ENCODE peak calls at places on chromosomes 12 and 14, in six cellular contexts. X, R, M, Y, T and E are unnamed samples.

GRCh38 chr12:75781532-75782046 is 250.0 kb downstream of the PHLDA1 start:
- DNase-seq in X (no peak), R (peak), M (peak), Y (peak), T (peak), E (no peak)

GRCh38 chr14:92532490-92533163 is 19.0 kb downstream of the RIN3 start:
- DNase-seq in X (no peak), R (no peak), M (no peak), Y (no peak), T (no peak), E (no peak)

GRCh38 chr12:20489645-20490044 is 121.3 kb downstream of the PDE3A start:
- DNase-seq in X (no peak), R (peak), M (peak), Y (no peak), T (no peak), E (no peak)

GRCh38 chr12:31715283-31715825 is 13.5 kb downstream of the AMN1 start:
- DNase-seq in X (no peak), R (peak), M (peak), Y (no peak), T (no peak), E (no peak)

GRCh38 chr12:110565919-110566871 is 16.9 kb downstream of the PPTC7 start:
- DNase-seq in X (no peak), R (no peak), M (peak), Y (peak), T (no peak), E (no peak)

GRCh38 chr12:82650627-82651337 is 35.9 kb upstream of the TMTC2 start:
- DNase-seq in X (no peak), R (peak), M (peak), Y (peak), T (peak), E (peak)

GRCh38 chr12:47419500-47419899 is 286.3 kb downstream of the RPAP3 start:
- DNase-seq in X (no peak), R (no peak), M (peak), Y (peak), T (no peak), E (no peak)

GRCh38 chr12:127729381-127729780 is 537.6 kb upstream of the TMEM132C start:
- DNase-seq in X (no peak), R (no peak), M (peak), Y (no peak), T (no peak), E (no peak)

GRCh38 chr14:51139221-51139681 is 44.3 kb upstream of the TRIM9 start:
- DNase-seq in X (no peak), R (no peak), M (no peak), Y (peak), T (no peak), E (no peak)

GRCh38 chr12:67811437-67812361 is 163.2 kb downstream of the DYRK2 start:
- DNase-seq in X (no peak), R (no peak), M (peak), Y (peak), T (no peak), E (peak)

GRCh38 chr12:118237908-118238307 is 102.0 kb downstream of the PEBP1 start:
- DNase-seq in X (no peak), R (no peak), M (peak), Y (peak), T (peak), E (no peak)

GRCh38 chr14:92973798-92974372 is 50.9 kb downstream of the CHGA start:
- DNase-seq in X (no peak), R (no peak), M (no peak), Y (no peak), T (no peak), E (no peak)

GRCh38 chr14:105299654-105300541 is 903 bp downstream of the BRF1 start:
- DNase-seq in X (no peak), R (peak), M (peak), Y (no peak), T (no peak), E (peak)

GRCh38 chr14:92437309-92437708 is 76.3 kb upstream of the RIN3 start:
- DNase-seq in X (no peak), R (no peak), M (no peak), Y (no peak), T (no peak), E (no peak)

GRCh38 chr12:5003025-5003666 is 40.5 kb upstream of the KCNA5 start:
- DNase-seq in X (peak), R (peak), M (peak), Y (peak), T (peak), E (peak)

GRCh38 chr14:75487155-75487671 is 35.1 kb upstream of the BATF start:
- DNase-seq in X (no peak), R (no peak), M (no peak), Y (peak), T (no peak), E (no peak)

GRCh38 chr14:22419620-22420019 is 169.4 kb downstream of the DAD1 start:
- DNase-seq in X (no peak), R (peak), M (peak), Y (no peak), T (no peak), E (no peak)

GRCh38 chr12:47832263-47832933 is 12.7 kb upstream of the HDAC7 start:
- DNase-seq in X (no peak), R (no peak), M (no peak), Y (no peak), T (no peak), E (no peak)

GRCh38 chr12:45575417-45575816 is 154.1 kb upstream of the ARID2 start:
- DNase-seq in X (no peak), R (no peak), M (no peak), Y (no peak), T (no peak), E (no peak)

GRCh38 chr14:92328664-92329255 is 5.8 kb downstream of the SLC24A4 start:
- DNase-seq in X (no peak), R (no peak), M (no peak), Y (no peak), T (no peak), E (no peak)

GRCh38 chr12:122965356-122965755 is 907 bp downstream of the ABCB9 start:
- DNase-seq in X (peak), R (no peak), M (no peak), Y (no peak), T (no peak), E (no peak)

GRCh38 chr12:120119395-120119973 is 2.9 kb upstream of the RAB35 start:
- DNase-seq in X (no peak), R (no peak), M (peak), Y (peak), T (no peak), E (no peak)

GRCh38 chr12:105775351-105775750 is 363.4 kb downstream of the NUAK1 start:
- DNase-seq in X (no peak), R (peak), M (peak), Y (peak), T (no peak), E (no peak)

GRCh38 chr12:6078378-6079083 is 45.9 kb downstream of the VWF start:
- DNase-seq in X (no peak), R (no peak), M (peak), Y (peak), T (no peak), E (no peak)

GRCh38 chr12:16299403-16299802 is 21.9 kb upstream of the SLC15A5 start:
- DNase-seq in X (no peak), R (no peak), M (peak), Y (no peak), T (no peak), E (no peak)

GRCh38 chr12:57807285-57807684 is 11.2 kb downstream of the AVIL start:
- DNase-seq in X (no peak), R (no peak), M (no peak), Y (no peak), T (no peak), E (no peak)
- H3K4me3 ChIP-seq in X (no peak), R (no peak), M (no peak), Y (no peak), T (no peak), E (no peak)

GRCh38 chr14:71711619-71712018 is 220.6 kb upstream of the RGS6 start:
- DNase-seq in X (peak), R (peak), M (peak), Y (peak), T (no peak), E (peak)
- H3K27ac ChIP-seq in X (peak), R (no peak), M (peak), Y (peak), T (no peak), E (peak)

GRCh38 chr14:95828649-95829265 is 47.9 kb upstream of the TUNAR start:
- DNase-seq in X (no peak), R (no peak), M (no peak), Y (no peak), T (no peak), E (no peak)
- TF ChIP-seq EZH2 in X (no peak), R (no peak), M (no peak), Y (no peak), T (no peak), E (no peak)

GRCh38 chr12:89461190-89461589 is 63.4 kb downstream of the GALNT4 start:
- DNase-seq in X (peak), R (peak), M (no peak), Y (peak), T (no peak), E (peak)
- H3K4me3 ChIP-seq in X (no peak), R (peak), M (no peak), Y (peak), T (no peak), E (peak)

DNA sequence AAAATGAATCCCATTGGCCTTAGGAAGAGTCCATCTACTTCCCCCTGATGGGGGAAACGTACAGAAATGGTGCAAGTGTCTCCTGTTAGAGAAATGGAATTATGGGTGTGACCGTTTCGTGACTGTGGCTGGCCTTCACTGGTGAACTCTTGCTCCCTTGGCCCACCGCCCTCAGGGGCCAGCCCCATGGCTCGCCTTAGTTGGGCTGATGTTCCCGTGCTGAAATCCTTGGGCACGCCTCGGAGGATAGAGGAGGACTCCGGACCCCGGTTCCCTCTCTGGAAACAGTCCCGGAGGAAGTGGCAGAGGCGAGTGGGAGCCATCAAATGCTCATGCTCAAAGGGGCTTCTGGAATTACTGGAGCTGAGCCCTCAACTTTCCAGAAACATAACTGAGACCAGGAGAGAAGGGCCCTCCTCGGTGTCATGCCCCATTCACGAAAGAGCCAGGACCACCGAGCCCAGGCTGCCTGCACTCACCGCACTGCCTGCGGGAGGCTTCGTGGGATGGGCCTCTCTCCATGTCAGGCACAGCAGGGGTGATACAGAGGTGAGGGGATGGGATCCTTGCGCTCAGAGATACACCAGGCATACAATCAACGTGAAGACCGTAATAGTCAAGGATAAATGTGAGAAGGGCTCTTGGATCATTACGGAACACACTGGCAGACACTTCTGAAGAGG is 10.1 kb upstream of the CACNA2D4 start:
- DNase-seq in X (no peak), R (no peak), M (no peak), Y (no peak), T (no peak), E (no peak)
- H3K27ac ChIP-seq in X (no peak), R (no peak), M (no peak), Y (no peak), T (no peak), E (no peak)

DNA sequence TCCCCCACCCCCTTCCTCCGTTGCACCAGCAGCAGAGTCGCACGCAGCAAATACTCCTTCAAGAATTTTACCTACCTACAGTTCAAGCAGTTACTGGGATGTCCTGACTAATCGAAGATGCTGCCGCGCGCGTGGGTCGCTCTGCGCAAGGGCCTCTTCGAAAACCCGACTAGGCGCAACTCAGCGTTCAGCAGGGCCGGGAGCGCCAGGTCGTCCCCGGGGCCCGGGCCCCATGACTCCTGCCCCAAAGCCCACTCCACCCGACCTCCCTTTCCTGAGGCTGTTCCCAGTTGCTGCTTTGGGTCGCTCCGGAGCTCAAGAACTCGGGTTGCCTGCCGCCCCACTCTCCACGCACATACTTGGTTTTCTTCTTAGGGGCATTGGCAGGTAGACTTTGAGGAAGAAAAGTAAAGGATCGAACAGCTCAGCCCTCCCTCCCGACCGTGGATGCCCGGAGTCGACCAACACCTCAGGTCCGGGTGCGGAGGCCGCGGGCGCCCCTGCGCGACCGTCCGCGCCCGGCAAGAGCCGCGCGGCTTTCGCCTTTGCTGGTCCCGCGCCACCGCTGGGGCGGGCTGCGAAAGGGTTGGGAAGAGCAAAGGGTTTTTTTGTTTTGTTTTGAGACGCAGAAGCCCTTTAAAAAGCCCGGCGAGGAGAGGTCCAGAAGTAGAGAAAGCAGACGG is 1.9 kb downstream of the BMP4 start:
- DNase-seq in X (peak), R (peak), M (peak), Y (peak), T (no peak), E (no peak)
- TF ChIP-seq EZH2 in X (peak), R (no peak), M (no peak), Y (no peak), T (no peak), E (peak)